ENCODE peak calls at places on chromosomes 4 and X, in ten cellular contexts. E, D, C, H, L, U, Q, R, S and N are unnamed samples.
A peak's percentile ranks its signal among the peaks of the same experiment; 100 is the strongest.

GRCh38 chr4:122341906-122342305 is 36.9 kb upstream of the ADAD1 start:
- DNase-seq in E (no peak), D (no peak), C (no peak), H (peak; percentile 84), L (no peak), U (peak; percentile 78), Q (no peak), R (no peak), S (peak; percentile 94), N (peak; percentile 88)

GRCh38 chrX:24956828-24957227 is 58.9 kb downstream of the ARX start:
- DNase-seq in E (no peak), D (no peak), C (no peak), H (no peak), L (no peak), U (peak; percentile 39), Q (no peak), R (no peak), S (peak; percentile 42), N (no peak)

GRCh38 chrX:7941390-7942042 is 14.3 kb upstream of the PNPLA4 start:
- DNase-seq in E (no peak), D (peak; percentile 44), C (no peak), H (peak; percentile 22), L (no peak), U (peak; percentile 9), Q (no peak), R (no peak), S (peak; percentile 36), N (peak; percentile 18)

GRCh38 chr4:105139646-105140045 is 7.0 kb upstream of the TET2 start:
- DNase-seq in E (no peak), D (no peak), C (no peak), H (peak; percentile 64), L (no peak), U (no peak), Q (no peak), R (no peak), S (no peak), N (no peak)

GRCh38 chrX:109732319-109732779 is 708 bp downstream of the ACSL4 start:
- DNase-seq in E (peak; percentile 16), D (peak; percentile 15), C (peak; percentile 7), H (peak; percentile 53), L (no peak), U (peak; percentile 39), Q (no peak), R (no peak), S (peak; percentile 72), N (peak; percentile 50)

GRCh38 chr4:121277194-121278105 is 103.4 kb downstream of the QRFPR start:
- DNase-seq in E (peak; percentile 58), D (peak; percentile 25), C (no peak), H (no peak), L (no peak), U (peak; percentile 11), Q (no peak), R (peak; percentile 26), S (peak; percentile 40), N (peak; percentile 55)

GRCh38 chrX:12721042-12721441 is 70.2 kb upstream of the PRPS2 start:
- DNase-seq in E (peak; percentile 11), D (peak; percentile 24), C (no peak), H (peak; percentile 4), L (no peak), U (peak; percentile 8), Q (no peak), R (no peak), S (no peak), N (no peak)

GRCh38 chr4:90950385-90950841 is 823.2 kb downstream of the CCSER1 start:
- DNase-seq in E (peak; percentile 22), D (peak; percentile 9), C (no peak), H (peak; percentile 0), L (no peak), U (no peak), Q (peak; percentile 78), R (no peak), S (no peak), N (no peak)

GRCh38 chr4:133565379-133565778 is 416.3 kb downstream of the PCDH10 start:
- DNase-seq in E (peak; percentile 26), D (no peak), C (no peak), H (peak; percentile 80), L (no peak), U (peak; percentile 1), Q (peak; percentile 89), R (no peak), S (peak; percentile 10), N (no peak)

GRCh38 chr4:7689773-7690693 is 249.6 kb downstream of the AFAP1 start:
- DNase-seq in E (no peak), D (no peak), C (no peak), H (no peak), L (no peak), U (no peak), Q (no peak), R (no peak), S (no peak), N (no peak)

GRCh38 chr4:145734051-145734450 is 54.1 kb downstream of the C4orf51 start:
- DNase-seq in E (no peak), D (no peak), C (no peak), H (no peak), L (no peak), U (no peak), Q (no peak), R (no peak), S (no peak), N (peak; percentile 26)

GRCh38 chrX:119503484-119503861 is 35.2 kb downstream of the SLC25A5 start:
- DNase-seq in E (no peak), D (no peak), C (no peak), H (peak; percentile 91), L (no peak), U (peak; percentile 68), Q (peak; percentile 54), R (no peak), S (peak; percentile 91), N (peak; percentile 54)

GRCh38 chrX:149510386-149510785 is 5.3 kb upstream of the IDS start:
- DNase-seq in E (no peak), D (no peak), C (no peak), H (peak; percentile 33), L (no peak), U (no peak), Q (no peak), R (no peak), S (peak; percentile 46), N (peak; percentile 61)

GRCh38 chrX:139798701-139799100 is 90.7 kb upstream of the MCF2 start:
- DNase-seq in E (no peak), D (no peak), C (no peak), H (no peak), L (no peak), U (no peak), Q (no peak), R (no peak), S (no peak), N (no peak)

GRCh38 chr4:188270273-188271069 is 131.2 kb downstream of the TRIML1 start:
- DNase-seq in E (no peak), D (no peak), C (no peak), H (no peak), L (no peak), U (no peak), Q (no peak), R (no peak), S (no peak), N (no peak)

GRCh38 chr4:84258905-84259830 is 239.9 kb downstream of the NKX6-1 start:
- DNase-seq in E (peak; percentile 18), D (no peak), C (no peak), H (peak; percentile 27), L (no peak), U (peak; percentile 21), Q (no peak), R (no peak), S (peak; percentile 69), N (peak; percentile 50)